ENCODE peak calls at places on chromosomes 4 and X, in nine cellular contexts. One of them, this sample, is unnamed.
A peak's percentile ranks its signal among the peaks of the same experiment; 100 is the strongest.

GRCh38 chr4:171484681-171485080 is 328.5 kb upstream of the GALNTL6 start:
- DNase-seq in mammary epithelial cell: no peak
- DNase-seq in K562: no peak
- DNase-seq in nephron progenitor cell: no peak
- DNase-seq in endodermal cell: no peak
- DNase-seq in mucosa of descending colon: no peak
- DNase-seq in astrocyte of the spinal cord: no peak
- DNase-seq in GM12864: no peak
- DNase-seq in left ventricle myocardium inferior: no peak
- DNase-seq in this sample: no peak

GRCh38 chr4:101693842-101694398 is 96.6 kb upstream of the BANK1 start:
- DNase-seq in mammary epithelial cell: peak; percentile 80
- DNase-seq in K562: no peak
- DNase-seq in nephron progenitor cell: no peak
- DNase-seq in endodermal cell: no peak
- DNase-seq in mucosa of descending colon: no peak
- DNase-seq in astrocyte of the spinal cord: no peak
- DNase-seq in GM12864: peak; percentile 5
- DNase-seq in left ventricle myocardium inferior: no peak
- DNase-seq in this sample: peak; percentile 8

GRCh38 chr4:42490015-42490414 is 92.7 kb downstream of the SHISA3 start:
- DNase-seq in mammary epithelial cell: no peak
- DNase-seq in K562: no peak
- DNase-seq in nephron progenitor cell: no peak
- DNase-seq in endodermal cell: no peak
- DNase-seq in mucosa of descending colon: no peak
- DNase-seq in astrocyte of the spinal cord: no peak
- DNase-seq in GM12864: peak; percentile 44
- DNase-seq in left ventricle myocardium inferior: no peak
- DNase-seq in this sample: no peak

GRCh38 chrX:100895365-100896075 is 21.4 kb upstream of the NOX1 start:
- DNase-seq in mammary epithelial cell: peak; percentile 93
- DNase-seq in K562: no peak
- DNase-seq in nephron progenitor cell: peak; percentile 3
- DNase-seq in endodermal cell: peak; percentile 72
- DNase-seq in mucosa of descending colon: peak; percentile 31
- DNase-seq in astrocyte of the spinal cord: peak; percentile 41
- DNase-seq in GM12864: peak; percentile 10
- DNase-seq in left ventricle myocardium inferior: no peak
- DNase-seq in this sample: peak; percentile 21

GRCh38 chrX:19862634-19863236 is 24.7 kb downstream of the SH3KBP1 start:
- DNase-seq in mammary epithelial cell: no peak
- DNase-seq in K562: no peak
- DNase-seq in nephron progenitor cell: no peak
- DNase-seq in endodermal cell: no peak
- DNase-seq in mucosa of descending colon: no peak
- DNase-seq in astrocyte of the spinal cord: no peak
- DNase-seq in GM12864: no peak
- DNase-seq in left ventricle myocardium inferior: no peak
- DNase-seq in this sample: no peak

GRCh38 chr4:17884063-17884462 is 73.3 kb downstream of the NCAPG start:
- DNase-seq in mammary epithelial cell: no peak
- DNase-seq in K562: no peak
- DNase-seq in nephron progenitor cell: no peak
- DNase-seq in endodermal cell: no peak
- DNase-seq in mucosa of descending colon: no peak
- DNase-seq in astrocyte of the spinal cord: peak; percentile 6
- DNase-seq in GM12864: no peak
- DNase-seq in left ventricle myocardium inferior: no peak
- DNase-seq in this sample: no peak

GRCh38 chrX:78375894-78376293 is 48.5 kb upstream of the CYSLTR1 start:
- DNase-seq in mammary epithelial cell: peak; percentile 63
- DNase-seq in K562: no peak
- DNase-seq in nephron progenitor cell: no peak
- DNase-seq in endodermal cell: no peak
- DNase-seq in mucosa of descending colon: no peak
- DNase-seq in astrocyte of the spinal cord: no peak
- DNase-seq in GM12864: no peak
- DNase-seq in left ventricle myocardium inferior: no peak
- DNase-seq in this sample: no peak

GRCh38 chrX:54808109-54808604 is 612 bp downstream of the MAGED2 start:
- DNase-seq in mammary epithelial cell: no peak
- DNase-seq in K562: peak; percentile 55
- DNase-seq in nephron progenitor cell: peak; percentile 77
- DNase-seq in endodermal cell: peak; percentile 89
- DNase-seq in mucosa of descending colon: peak; percentile 69
- DNase-seq in astrocyte of the spinal cord: no peak
- DNase-seq in GM12864: no peak
- DNase-seq in left ventricle myocardium inferior: peak; percentile 76
- DNase-seq in this sample: peak; percentile 52

GRCh38 chr4:15920723-15921591 is 17.6 kb downstream of the FGFBP1 start:
- DNase-seq in mammary epithelial cell: peak; percentile 93
- DNase-seq in K562: no peak
- DNase-seq in nephron progenitor cell: no peak
- DNase-seq in endodermal cell: no peak
- DNase-seq in mucosa of descending colon: no peak
- DNase-seq in astrocyte of the spinal cord: peak; percentile 97
- DNase-seq in GM12864: no peak
- DNase-seq in left ventricle myocardium inferior: no peak
- DNase-seq in this sample: no peak

GRCh38 chr4:56650259-56651070 is 30.6 kb downstream of the HOPX start:
- DNase-seq in mammary epithelial cell: no peak
- DNase-seq in K562: no peak
- DNase-seq in nephron progenitor cell: no peak
- DNase-seq in endodermal cell: peak; percentile 57
- DNase-seq in mucosa of descending colon: no peak
- DNase-seq in astrocyte of the spinal cord: no peak
- DNase-seq in GM12864: no peak
- DNase-seq in left ventricle myocardium inferior: no peak
- DNase-seq in this sample: no peak

GRCh38 chrX:10741496-10742048 is 121.2 kb upstream of the MID1 start:
- DNase-seq in mammary epithelial cell: no peak
- DNase-seq in K562: no peak
- DNase-seq in nephron progenitor cell: no peak
- DNase-seq in endodermal cell: no peak
- DNase-seq in mucosa of descending colon: no peak
- DNase-seq in astrocyte of the spinal cord: no peak
- DNase-seq in GM12864: no peak
- DNase-seq in left ventricle myocardium inferior: no peak
- DNase-seq in this sample: no peak

GRCh38 chrX:10749113-10749512 is 128.7 kb upstream of the MID1 start:
- DNase-seq in mammary epithelial cell: peak; percentile 76
- DNase-seq in K562: no peak
- DNase-seq in nephron progenitor cell: no peak
- DNase-seq in endodermal cell: no peak
- DNase-seq in mucosa of descending colon: no peak
- DNase-seq in astrocyte of the spinal cord: peak; percentile 49
- DNase-seq in GM12864: no peak
- DNase-seq in left ventricle myocardium inferior: no peak
- DNase-seq in this sample: no peak

GRCh38 chrX:10741003-10741402 is 120.6 kb upstream of the MID1 start:
- DNase-seq in mammary epithelial cell: no peak
- DNase-seq in K562: no peak
- DNase-seq in nephron progenitor cell: no peak
- DNase-seq in endodermal cell: no peak
- DNase-seq in mucosa of descending colon: no peak
- DNase-seq in astrocyte of the spinal cord: no peak
- DNase-seq in GM12864: no peak
- DNase-seq in left ventricle myocardium inferior: no peak
- DNase-seq in this sample: no peak

GRCh38 chrX:10744011-10744410 is 123.6 kb upstream of the MID1 start:
- DNase-seq in mammary epithelial cell: no peak
- DNase-seq in K562: no peak
- DNase-seq in nephron progenitor cell: no peak
- DNase-seq in endodermal cell: no peak
- DNase-seq in mucosa of descending colon: no peak
- DNase-seq in astrocyte of the spinal cord: no peak
- DNase-seq in GM12864: no peak
- DNase-seq in left ventricle myocardium inferior: no peak
- DNase-seq in this sample: no peak
- TF ChIP-seq CTCF in mammary epithelial cell: no peak
- TF ChIP-seq CTCF in K562: no peak
- TF ChIP-seq CTCF in nephron progenitor cell: no peak
- TF ChIP-seq CTCF in endodermal cell: no peak
- TF ChIP-seq CTCF in mucosa of descending colon: no peak
- TF ChIP-seq CTCF in astrocyte of the spinal cord: no peak
- TF ChIP-seq CTCF in GM12864: no peak
- TF ChIP-seq CTCF in left ventricle myocardium inferior: no peak
- TF ChIP-seq CTCF in this sample: no peak

GRCh38 chrX:82721891-82722290 is 786.2 kb upstream of the POU3F4 start:
- DNase-seq in mammary epithelial cell: no peak
- DNase-seq in K562: no peak
- DNase-seq in nephron progenitor cell: no peak
- DNase-seq in endodermal cell: no peak
- DNase-seq in mucosa of descending colon: no peak
- DNase-seq in astrocyte of the spinal cord: no peak
- DNase-seq in GM12864: no peak
- DNase-seq in left ventricle myocardium inferior: no peak
- DNase-seq in this sample: no peak
- TF ChIP-seq CTCF in mammary epithelial cell: no peak
- TF ChIP-seq CTCF in K562: no peak
- TF ChIP-seq CTCF in nephron progenitor cell: no peak
- TF ChIP-seq CTCF in endodermal cell: no peak
- TF ChIP-seq CTCF in mucosa of descending colon: no peak
- TF ChIP-seq CTCF in astrocyte of the spinal cord: no peak
- TF ChIP-seq CTCF in GM12864: no peak
- TF ChIP-seq CTCF in left ventricle myocardium inferior: no peak
- TF ChIP-seq CTCF in this sample: no peak

GRCh38 chr4:120291541-120291940 is 224.9 kb upstream of the MAD2L1 start:
- DNase-seq in mammary epithelial cell: no peak
- DNase-seq in K562: no peak
- DNase-seq in nephron progenitor cell: no peak
- DNase-seq in endodermal cell: no peak
- DNase-seq in mucosa of descending colon: no peak
- DNase-seq in astrocyte of the spinal cord: no peak
- DNase-seq in GM12864: no peak
- DNase-seq in left ventricle myocardium inferior: no peak
- DNase-seq in this sample: no peak

GRCh38 chr4:120290553-120290952 is 223.9 kb upstream of the MAD2L1 start:
- DNase-seq in mammary epithelial cell: no peak
- DNase-seq in K562: no peak
- DNase-seq in nephron progenitor cell: no peak
- DNase-seq in endodermal cell: no peak
- DNase-seq in mucosa of descending colon: no peak
- DNase-seq in astrocyte of the spinal cord: no peak
- DNase-seq in GM12864: no peak
- DNase-seq in left ventricle myocardium inferior: no peak
- DNase-seq in this sample: no peak

GRCh38 chr4:120286813-120287212 is 220.2 kb upstream of the MAD2L1 start:
- DNase-seq in mammary epithelial cell: no peak
- DNase-seq in K562: no peak
- DNase-seq in nephron progenitor cell: no peak
- DNase-seq in endodermal cell: peak; percentile 49
- DNase-seq in mucosa of descending colon: no peak
- DNase-seq in astrocyte of the spinal cord: no peak
- DNase-seq in GM12864: no peak
- DNase-seq in left ventricle myocardium inferior: no peak
- DNase-seq in this sample: no peak
- TF ChIP-seq CTCF in mammary epithelial cell: no peak
- TF ChIP-seq CTCF in K562: no peak
- TF ChIP-seq CTCF in nephron progenitor cell: no peak
- TF ChIP-seq CTCF in endodermal cell: peak; percentile 81
- TF ChIP-seq CTCF in mucosa of descending colon: no peak
- TF ChIP-seq CTCF in astrocyte of the spinal cord: no peak
- TF ChIP-seq CTCF in GM12864: no peak
- TF ChIP-seq CTCF in left ventricle myocardium inferior: no peak
- TF ChIP-seq CTCF in this sample: no peak

GRCh38 chr4:153075256-153075630 is 129.0 kb upstream of the TRIM2 start:
- DNase-seq in mammary epithelial cell: no peak
- DNase-seq in K562: no peak
- DNase-seq in nephron progenitor cell: no peak
- DNase-seq in endodermal cell: no peak
- DNase-seq in mucosa of descending colon: no peak
- DNase-seq in astrocyte of the spinal cord: no peak
- DNase-seq in GM12864: no peak
- DNase-seq in left ventricle myocardium inferior: no peak
- DNase-seq in this sample: no peak
- TF ChIP-seq CTCF in mammary epithelial cell: no peak
- TF ChIP-seq CTCF in K562: no peak
- TF ChIP-seq CTCF in nephron progenitor cell: no peak
- TF ChIP-seq CTCF in endodermal cell: no peak
- TF ChIP-seq CTCF in mucosa of descending colon: no peak
- TF ChIP-seq CTCF in astrocyte of the spinal cord: no peak
- TF ChIP-seq CTCF in GM12864: no peak
- TF ChIP-seq CTCF in left ventricle myocardium inferior: no peak
- TF ChIP-seq CTCF in this sample: no peak